ENCODE peak calls at places on chromosomes 12 and 14, in nine cellular contexts. C is upper lobe of right lung; E is transverse colon; W is lower lobe of right lung; O is CD4-positive, CD25-positive, alpha-beta regulatory T cell; T is hepatocyte; Q is fibroblast of lung; K is cardiac muscle cell; G is keratinocyte. Y is an unnamed sample.
A peak's percentile ranks its signal among the peaks of the same experiment; 100 is the strongest.

GRCh38 chr12:113949321-113950305 is 16.5 kb downstream of the RBM19 start:
- DNase-seq in C (no peak), E (no peak), W (no peak), O (no peak), T (no peak), Q (no peak), K (no peak), G (no peak), Y (no peak)

GRCh38 chr12:110224379-110225304 is 56.4 kb upstream of the ATP2A2 start:
- DNase-seq in C (no peak), E (no peak), W (no peak), O (no peak), T (peak; percentile 64), Q (peak; percentile 83), K (peak; percentile 91), G (peak; percentile 46), Y (no peak)

GRCh38 chr14:22561661-22562579 is 27.1 kb downstream of the DAD1 start:
- DNase-seq in C (no peak), E (peak; percentile 46), W (peak; percentile 71), O (peak; percentile 83), T (no peak), Q (no peak), K (peak; percentile 29), G (no peak), Y (peak; percentile 91)

GRCh38 chr14:87805315-87805723 is 187.7 kb downstream of the GALC start:
- DNase-seq in C (no peak), E (no peak), W (no peak), O (no peak), T (peak; percentile 50), Q (peak; percentile 74), K (peak; percentile 26), G (no peak), Y (peak; percentile 3)

GRCh38 chr12:111887916-111888745 is 46.1 kb downstream of the MAPKAPK5 start:
- DNase-seq in C (no peak), E (no peak), W (peak; percentile 51), O (no peak), T (no peak), Q (no peak), K (no peak), G (no peak), Y (no peak)

GRCh38 chr12:112011685-112012084 is 1.3 kb downstream of the TMEM116 start:
- DNase-seq in C (no peak), E (no peak), W (no peak), O (no peak), T (no peak), Q (no peak), K (no peak), G (no peak), Y (no peak)

GRCh38 chr12:1930816-1931597 is 12.6 kb upstream of the CACNA2D4 start:
- DNase-seq in C (peak; percentile 59), E (no peak), W (no peak), O (no peak), T (no peak), Q (no peak), K (no peak), G (no peak), Y (no peak)

GRCh38 chr12:32558941-32559340 is 120.2 kb upstream of the DNM1L start:
- DNase-seq in C (no peak), E (no peak), W (no peak), O (no peak), T (no peak), Q (no peak), K (no peak), G (no peak), Y (no peak)

GRCh38 chr14:69132513-69133181 is 20.3 kb downstream of the DCAF5 start:
- DNase-seq in C (no peak), E (no peak), W (no peak), O (no peak), T (no peak), Q (peak; percentile 72), K (peak; percentile 10), G (no peak), Y (no peak)
- H3K4me1 ChIP-seq in C (peaks cover 38% of the 10 kb centered on the region), E (peaks cover 10% of the 10 kb centered on the region), W (peaks cover 58% of the 10 kb centered on the region), O (peaks cover 18% of the 10 kb centered on the region), T (peaks cover 20% of the 10 kb centered on the region), Q (peaks cover 14% of the 10 kb centered on the region), K (peaks cover 29% of the 10 kb centered on the region), G (peaks cover 21% of the 10 kb centered on the region), Y (peaks cover 30% of the 10 kb centered on the region)

GRCh38 chr14:100454437-100454836 is 131.3 kb downstream of the SLC25A47 start:
- DNase-seq in C (no peak), E (no peak), W (no peak), O (no peak), T (no peak), Q (no peak), K (no peak), G (no peak), Y (no peak)

GRCh38 chr14:100450049-100450448 is 126.9 kb downstream of the SLC25A47 start:
- DNase-seq in C (no peak), E (no peak), W (no peak), O (no peak), T (no peak), Q (no peak), K (no peak), G (no peak), Y (no peak)

GRCh38 chr14:100451264-100451663 is 128.1 kb downstream of the SLC25A47 start:
- DNase-seq in C (no peak), E (no peak), W (no peak), O (no peak), T (no peak), Q (no peak), K (no peak), G (no peak), Y (no peak)

GRCh38 chr14:100450736-100451135 is 127.6 kb downstream of the SLC25A47 start:
- DNase-seq in C (no peak), E (no peak), W (no peak), O (no peak), T (no peak), Q (no peak), K (no peak), G (no peak), Y (no peak)

DNA sequence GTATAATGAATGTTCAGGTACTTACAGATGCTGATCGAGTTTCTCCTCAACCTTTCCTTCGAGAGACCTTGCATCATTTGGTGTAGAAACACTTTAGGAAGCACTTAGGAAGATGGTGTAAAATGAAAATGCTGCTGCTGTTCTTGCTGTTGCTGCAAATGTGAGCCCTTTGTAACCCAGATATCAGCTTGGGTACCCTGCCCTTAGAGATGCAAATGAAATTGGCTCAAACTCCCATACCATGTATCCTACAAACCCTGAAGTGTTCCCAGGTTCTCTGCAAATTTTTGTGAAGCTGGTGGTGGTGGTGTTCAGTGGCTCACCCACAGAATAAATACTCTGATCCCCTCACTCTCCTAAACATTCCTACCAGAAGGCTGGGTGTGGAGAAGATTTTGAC is 130.8 kb downstream of the SLC25A47 start:
- DNase-seq in C (no peak), E (no peak), W (no peak), O (no peak), T (no peak), Q (no peak), K (no peak), G (no peak), Y (no peak)
- H3K4me3 ChIP-seq in C (no peak overlapping the region), E (no peak overlapping the region), W (no peak overlapping the region), O (no peak overlapping the region), T (no peak overlapping the region), Q (no peak overlapping the region), K (no peak overlapping the region), G (no peak overlapping the region), Y (no peak overlapping the region)

GRCh38 chr12:108442910-108443309 is 72.2 kb upstream of the FICD start:
- DNase-seq in C (no peak), E (no peak), W (no peak), O (no peak), T (no peak), Q (no peak), K (no peak), G (no peak), Y (no peak)

GRCh38 chr12:108441549-108441948 is 73.5 kb upstream of the FICD start:
- DNase-seq in C (no peak), E (no peak), W (no peak), O (no peak), T (no peak), Q (no peak), K (no peak), G (no peak), Y (no peak)

GRCh38 chr12:108438687-108439086 is 76.4 kb upstream of the FICD start:
- DNase-seq in C (no peak), E (no peak), W (no peak), O (no peak), T (no peak), Q (no peak), K (no peak), G (no peak), Y (no peak)

GRCh38 chr12:108442077-108442476 is 73.0 kb upstream of the FICD start:
- DNase-seq in C (no peak), E (no peak), W (no peak), O (no peak), T (no peak), Q (no peak), K (peak; percentile 40), G (no peak), Y (no peak)

DNA sequence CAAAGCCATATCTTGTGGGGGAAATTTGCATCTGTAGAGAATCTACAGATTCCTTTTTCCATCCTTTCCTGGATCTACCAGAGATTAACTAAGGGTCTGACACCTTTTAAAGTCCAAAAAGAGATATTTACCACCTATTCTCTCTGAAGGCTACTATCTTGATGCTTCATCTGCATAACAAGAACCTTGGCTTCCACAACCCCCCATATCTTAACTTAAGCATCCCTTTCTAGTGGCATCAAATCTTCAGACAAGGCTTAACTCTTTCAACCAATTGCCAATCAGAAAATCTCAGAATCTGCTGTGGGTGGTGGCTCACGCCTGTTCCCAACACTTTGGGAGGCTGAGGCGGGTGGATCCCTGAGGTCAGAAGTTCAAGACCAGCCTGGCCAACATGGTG is 74.3 kb upstream of the FICD start:
- DNase-seq in C (no peak), E (no peak), W (no peak), O (no peak), T (no peak), Q (no peak), K (no peak), G (no peak), Y (no peak)
- H3K27ac ChIP-seq in C (no peak overlapping the region), E (no peak overlapping the region), W (no peak overlapping the region), O (no peak overlapping the region), T (no peak overlapping the region), Q (no peak overlapping the region), K (no peak overlapping the region), G (no peak overlapping the region), Y (no peak overlapping the region)

GRCh38 chr14:50820786-50821185 is 10.2 kb downstream of the NIN start:
- DNase-seq in C (no peak), E (no peak), W (no peak), O (no peak), T (no peak), Q (no peak), K (no peak), G (no peak), Y (no peak)

GRCh38 chr14:50823763-50824636 is 7.0 kb downstream of the NIN start:
- DNase-seq in C (no peak), E (no peak), W (no peak), O (peak; percentile 39), T (no peak), Q (peak; percentile 39), K (no peak), G (no peak), Y (no peak)

GRCh38 chr14:50823051-50823762 is 7.8 kb downstream of the NIN start:
- DNase-seq in C (no peak), E (no peak), W (no peak), O (peak; percentile 26), T (no peak), Q (peak; percentile 43), K (no peak), G (no peak), Y (no peak)

GRCh38 chr14:50821471-50822464 is 9.2 kb downstream of the NIN start:
- DNase-seq in C (peak; percentile 76), E (peak; percentile 60), W (peak; percentile 79), O (peak; percentile 57), T (no peak), Q (no peak), K (no peak), G (peak; percentile 64), Y (peak; percentile 73)

DNA sequence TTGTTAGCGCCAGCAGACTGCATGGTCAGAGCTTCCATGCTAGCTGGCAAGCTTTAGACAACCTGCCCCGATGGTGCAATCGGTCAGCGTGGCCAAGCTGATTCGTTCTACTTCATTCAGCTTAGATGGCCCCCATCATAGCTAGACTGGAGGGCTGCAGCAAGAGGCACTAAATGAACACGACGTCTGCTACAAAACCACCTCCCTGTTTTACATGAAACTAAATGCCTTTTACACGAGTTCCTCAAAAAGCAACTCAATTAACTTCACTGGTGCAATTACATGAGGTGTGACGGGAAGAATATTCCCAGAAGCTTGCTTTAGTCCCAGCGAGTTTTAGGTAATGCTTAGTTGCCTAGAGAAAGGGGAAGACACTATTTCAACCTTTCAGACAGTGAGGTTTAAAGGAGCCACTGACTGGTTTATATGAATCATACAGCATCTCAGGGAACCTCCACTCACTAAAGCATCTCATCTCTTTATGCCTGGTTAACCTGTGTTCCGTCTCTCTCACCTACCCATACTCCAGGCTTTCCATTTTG is 8.4 kb downstream of the NIN start:
- DNase-seq in C (no peak), E (no peak), W (no peak), O (no peak), T (no peak), Q (no peak), K (no peak), G (no peak), Y (no peak)
- H3K4me1 ChIP-seq in C (peaks cover 19% of the 10 kb centered on the region), E (peaks cover 2% of the 10 kb centered on the region), W (peaks cover 38% of the 10 kb centered on the region), O (peaks cover 53% of the 10 kb centered on the region), T (peaks cover 5% of the 10 kb centered on the region), Q (peaks cover 12% of the 10 kb centered on the region), K (no peaks in the 10 kb centered on the region), G (peaks cover 35% of the 10 kb centered on the region), Y (peaks cover 90% of the 10 kb centered on the region)

Y was measured in CD8-positive, alpha-beta memory T cell.